ENCODE peak calls at places on chromosomes 12 and 14, in four cellular contexts. M, G, A and K are unnamed samples.

GRCh38 chr14:69005432-69006148 is 26.5 kb upstream of the ACTN1 start:
- DNase-seq in M (peak), G (peak), A (peak), K (peak)

GRCh38 chr12:114011711-114012110 is 45.6 kb upstream of the RBM19 start:
- DNase-seq in M (no peak), G (no peak), A (no peak), K (no peak)

GRCh38 chr14:23434488-23435219 is 806 bp downstream of the MYH7 start:
- DNase-seq in M (peak), G (peak), A (peak), K (no peak)

GRCh38 chr14:77303417-77304156 is 17.1 kb downstream of the POMT2 start:
- DNase-seq in M (no peak), G (no peak), A (no peak), K (no peak)

GRCh38 chr14:30569216-30569902 is 10.4 kb downstream of the G2E3 start:
- DNase-seq in M (no peak), G (no peak), A (no peak), K (no peak)

GRCh38 chr14:103061482-103061976 is 4.2 kb upstream of the CDC42BPB start:
- DNase-seq in M (no peak), G (peak), A (no peak), K (no peak)

GRCh38 chr12:80299976-80300375 is 144.1 kb upstream of the PTPRQ start:
- DNase-seq in M (no peak), G (no peak), A (no peak), K (no peak)

GRCh38 chr12:53989227-53990113 is 4.5 kb downstream of the HOXC10 start:
- DNase-seq in M (no peak), G (no peak), A (no peak), K (no peak)

GRCh38 chr12:28190321-28191017 is at the start of gene CCDC91:
- DNase-seq in M (peak), G (peak), A (peak), K (peak)

GRCh38 chr14:31596691-31597090 is 35.5 kb downstream of the NUBPL start:
- DNase-seq in M (no peak), G (no peak), A (no peak), K (no peak)

GRCh38 chr12:94707892-94708291 is 57.5 kb upstream of the TMCC3 start:
- DNase-seq in M (peak), G (peak), A (no peak), K (peak)

GRCh38 chr12:120399531-120399930 is 30.6 kb upstream of the MSI1 start:
- DNase-seq in M (no peak), G (no peak), A (no peak), K (no peak)

GRCh38 chr12:120397827-120398563 is 29.0 kb upstream of the MSI1 start:
- DNase-seq in M (no peak), G (no peak), A (peak), K (peak)

GRCh38 chr12:120390540-120391120 is 21.7 kb upstream of the MSI1 start:
- DNase-seq in M (no peak), G (no peak), A (no peak), K (no peak)

GRCh38 chr12:120388711-120389431 is 19.9 kb upstream of the MSI1 start:
- DNase-seq in M (no peak), G (no peak), A (no peak), K (no peak)

GRCh38 chr12:120394483-120395367 is 25.8 kb upstream of the MSI1 start:
- DNase-seq in M (no peak), G (no peak), A (peak), K (peak)
- TF ChIP-seq POLR2A in M (no peak), G (no peak), A (no peak), K (peak)

GRCh38 chr12:19129121-19129485 is 430 bp upstream of the PLEKHA5 start:
- DNase-seq in M (no peak), G (no peak), A (no peak), K (no peak)

GRCh38 chr12:19129486-19130223 is at the start of gene PLEKHA5:
- DNase-seq in M (peak), G (peak), A (peak), K (peak)

GRCh38 chr12:19127270-19127669 is 2.3 kb upstream of the PLEKHA5 start:
- DNase-seq in M (no peak), G (no peak), A (no peak), K (no peak)

GRCh38 chr12:19131020-19131431 is 1.5 kb downstream of the PLEKHA5 start:
- DNase-seq in M (peak), G (no peak), A (peak), K (peak)

DNA sequence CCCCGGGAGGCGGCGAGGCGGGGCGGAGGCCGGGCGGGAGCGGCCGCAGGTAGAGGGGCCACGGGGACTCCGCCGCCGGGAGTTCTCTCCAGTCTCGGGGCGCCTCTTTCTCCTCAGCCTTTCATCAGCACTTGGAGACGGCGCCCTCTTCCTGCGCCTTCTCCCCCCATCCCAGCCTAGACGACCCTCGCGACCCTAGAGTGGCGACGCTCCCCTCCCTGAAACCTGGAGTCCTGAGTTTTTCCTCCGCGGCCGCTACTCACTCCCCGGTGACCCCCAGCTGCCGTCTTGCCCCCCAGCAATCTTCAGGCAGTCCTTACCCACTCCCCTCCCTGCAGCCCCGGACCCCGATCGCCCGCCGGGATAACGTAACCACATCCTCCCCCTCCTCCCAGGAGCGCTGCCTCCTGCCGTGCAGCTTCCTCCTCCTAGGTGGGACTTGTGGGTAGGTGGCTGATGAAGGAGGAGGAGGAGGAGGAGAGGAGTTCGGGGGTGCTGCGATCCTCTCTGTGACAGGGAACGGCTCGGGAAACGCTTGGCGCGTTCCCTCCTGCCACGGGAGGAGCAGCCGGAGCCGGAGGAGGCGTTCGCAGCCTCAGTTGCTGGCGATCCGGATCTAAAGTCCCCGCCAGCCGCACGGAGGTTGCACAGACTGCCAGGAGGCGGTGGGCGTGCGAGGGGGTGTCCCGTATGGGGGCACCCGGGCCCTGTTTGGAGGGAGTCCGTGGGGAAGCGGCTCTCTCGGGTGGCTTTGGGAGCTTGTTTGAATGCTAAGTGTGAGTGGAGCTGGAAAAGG is 889 bp downstream of the PLEKHA5 start:
- DNase-seq in M (peak), G (peak), A (peak), K (peak)
- TF ChIP-seq POLR2A in M (no peak), G (no peak), A (no peak), K (no peak)

GRCh38 chr14:92686411-92686762 is 62.0 kb downstream of the LGMN start:
- DNase-seq in M (no peak), G (no peak), A (no peak), K (no peak)

GRCh38 chr14:92686763-92687427 is 61.5 kb downstream of the LGMN start:
- DNase-seq in M (peak), G (peak), A (peak), K (peak)

GRCh38 chr14:92685784-92686355 is 62.6 kb downstream of the LGMN start:
- DNase-seq in M (no peak), G (peak), A (no peak), K (no peak)

GRCh38 chr14:92683041-92683440 is 65.4 kb downstream of the LGMN start:
- DNase-seq in M (no peak), G (peak), A (no peak), K (no peak)

DNA sequence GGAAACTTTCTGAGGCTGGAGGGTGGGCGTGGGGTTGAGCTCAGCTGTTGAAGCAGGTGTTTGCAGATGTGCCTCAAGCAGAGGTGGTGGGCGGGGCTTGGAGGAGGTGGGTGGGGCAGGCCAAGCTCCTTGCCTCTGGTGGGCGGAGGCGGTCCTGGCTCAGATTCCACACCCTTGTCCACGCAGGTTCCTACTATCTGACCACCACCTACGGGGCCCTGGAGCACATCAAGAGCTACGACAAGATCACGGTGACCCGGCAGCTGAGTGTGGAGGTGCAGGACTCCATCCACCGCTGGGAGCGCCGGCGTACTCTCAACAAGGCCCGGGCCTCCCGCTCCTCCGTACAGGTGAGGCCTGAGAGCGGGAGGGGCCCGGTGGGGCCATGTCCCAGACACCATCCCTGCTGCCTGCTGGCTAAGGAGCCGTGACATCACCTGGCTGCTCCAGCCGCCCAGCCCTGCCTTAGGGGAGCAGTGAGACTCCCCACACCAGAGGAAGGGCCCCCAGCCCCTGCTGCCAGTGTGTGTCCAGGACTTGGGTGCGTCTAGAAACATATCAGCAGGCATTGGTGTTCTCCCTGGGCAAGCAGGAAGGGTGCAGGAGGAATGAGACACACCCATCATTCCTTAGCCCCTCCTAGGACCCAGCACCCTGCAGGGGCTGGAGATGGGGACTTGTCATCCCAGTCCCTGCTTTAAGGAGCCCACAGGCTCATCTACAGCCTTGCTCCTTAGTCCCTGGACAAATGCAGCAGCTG is 63.4 kb downstream of the LGMN start:
- DNase-seq in M (no peak), G (peak), A (no peak), K (no peak)
- TF ChIP-seq POLR2A in M (no peak), G (no peak), A (no peak), K (no peak)

GRCh38 chr14:45134051-45134958 is at the start of gene FKBP3:
- DNase-seq in M (peak), G (peak), A (peak), K (peak)
- TF ChIP-seq POLR2A in M (no peak), G (peak), A (peak), K (peak)

DNA sequence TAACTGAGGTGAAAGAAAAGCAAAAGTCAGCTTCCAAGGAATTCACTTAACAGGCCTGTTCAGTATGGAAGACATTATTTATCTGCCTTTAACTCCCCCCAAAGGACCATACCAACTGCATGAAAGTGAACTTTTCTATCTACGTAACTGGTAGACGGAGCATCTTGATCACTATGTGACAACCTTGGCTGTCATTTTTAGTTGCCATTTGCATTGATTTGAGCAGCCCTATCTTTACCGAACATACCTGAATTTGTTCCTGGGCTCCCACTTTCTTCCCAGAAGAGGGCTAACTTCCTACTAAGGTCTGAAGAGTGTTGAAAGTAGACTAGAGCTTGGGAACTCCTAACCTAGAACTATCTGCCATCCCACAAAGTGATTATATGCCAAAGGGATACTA is 9.4 kb downstream of the SRSF9 start:
- DNase-seq in M (no peak), G (no peak), A (no peak), K (no peak)
- TF ChIP-seq POLR2A in M (no peak), G (no peak), A (no peak), K (no peak)

GRCh38 chr14:88004637-88005036 is 298 bp upstream of the GPR65 start:
- DNase-seq in M (no peak), G (no peak), A (no peak), K (no peak)

GRCh38 chr14:88002421-88002820 is 2.5 kb upstream of the GPR65 start:
- DNase-seq in M (no peak), G (no peak), A (no peak), K (no peak)

GRCh38 chr14:88007608-88008007 is 2.7 kb downstream of the GPR65 start:
- DNase-seq in M (no peak), G (no peak), A (no peak), K (no peak)

GRCh38 chr14:88005978-88006851 is 1.3 kb downstream of the GPR65 start:
- DNase-seq in M (no peak), G (no peak), A (no peak), K (peak)

DNA sequence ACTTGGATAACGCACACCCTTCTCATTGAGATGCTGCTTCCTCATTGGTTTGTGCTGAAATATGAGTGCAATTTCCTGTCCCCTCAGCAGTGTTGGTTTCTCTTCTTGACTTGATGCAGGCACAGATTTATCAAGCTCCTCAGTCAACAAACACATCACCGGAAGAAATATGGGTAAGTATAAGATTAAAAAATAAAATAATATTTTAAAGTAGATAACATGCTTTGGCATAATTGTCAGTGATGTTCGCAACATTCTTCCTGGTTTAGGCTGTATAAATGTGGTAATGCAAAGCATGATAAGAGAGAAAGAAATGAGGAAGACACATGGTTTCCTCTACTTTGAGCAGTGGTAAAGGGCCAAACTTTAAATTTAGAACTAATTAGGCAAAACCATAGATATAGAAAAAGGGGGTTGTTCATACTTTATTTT is at the start of gene GPR65:
- DNase-seq in M (no peak), G (no peak), A (no peak), K (peak)
- TF ChIP-seq POLR2A in M (no peak), G (no peak), A (no peak), K (no peak)

GRCh38 chr14:37585101-37585479 is 10.0 kb downstream of the FOXA1 start:
- DNase-seq in M (no peak), G (no peak), A (peak), K (no peak)

GRCh38 chr14:37585971-37586759 is 8.9 kb downstream of the FOXA1 start:
- DNase-seq in M (no peak), G (no peak), A (no peak), K (no peak)

GRCh38 chr14:37586783-37587428 is 8.1 kb downstream of the FOXA1 start:
- DNase-seq in M (no peak), G (no peak), A (no peak), K (no peak)

GRCh38 chr14:37584211-37585100 is 10.6 kb downstream of the FOXA1 start:
- DNase-seq in M (no peak), G (no peak), A (peak), K (peak)

GRCh38 chr14:37583358-37584210 is 11.5 kb downstream of the FOXA1 start:
- DNase-seq in M (no peak), G (no peak), A (no peak), K (no peak)
- TF ChIP-seq POLR2A in M (no peak), G (no peak), A (no peak), K (no peak)

GRCh38 chr12:130144256-130144655 is 18.0 kb upstream of the FZD10 start:
- DNase-seq in M (no peak), G (no peak), A (no peak), K (no peak)
- TF ChIP-seq POLR2A in M (no peak), G (no peak), A (no peak), K (no peak)

DNA sequence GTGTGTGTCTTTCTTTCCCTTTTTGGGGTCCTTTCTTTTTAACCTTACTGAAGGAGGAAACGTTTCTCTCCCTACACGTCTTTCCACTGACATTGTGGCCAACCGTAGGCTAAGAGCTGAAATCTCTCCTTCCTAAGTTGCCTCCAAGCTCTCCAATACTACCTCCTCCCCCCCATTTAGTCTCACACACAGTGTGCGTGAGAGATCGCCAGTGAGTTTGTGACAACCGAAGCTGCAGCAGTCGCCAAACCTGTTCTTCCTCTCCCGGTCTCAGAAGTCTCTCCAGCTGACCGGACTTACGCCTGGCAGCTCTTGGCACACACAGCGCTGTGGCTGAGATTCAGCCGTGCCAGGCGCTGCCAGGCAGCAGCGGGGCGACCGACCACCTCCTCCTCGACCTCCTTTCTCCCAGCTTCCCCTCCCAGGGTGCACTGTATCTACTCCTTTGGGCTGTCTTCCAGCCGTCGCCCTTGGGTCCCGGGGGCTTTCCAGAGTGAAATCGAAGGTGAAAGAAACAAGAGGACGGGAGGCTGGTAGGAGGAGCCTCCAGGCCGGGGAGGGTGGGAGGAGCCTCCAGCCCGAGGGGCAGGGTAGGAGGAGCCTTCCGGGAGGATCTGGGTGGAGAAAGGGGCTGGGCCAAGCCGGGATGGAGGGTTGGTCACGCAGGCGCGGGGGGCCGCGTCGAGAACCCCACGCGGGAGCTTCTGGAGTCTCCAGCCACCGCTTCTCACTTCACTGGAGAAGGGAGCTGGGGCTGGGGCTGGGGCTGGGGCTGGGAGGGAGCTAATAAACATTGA is at the start of gene TMTC2:
- DNase-seq in M (peak), G (peak), A (peak), K (peak)
- TF ChIP-seq POLR2A in M (no peak), G (peak), A (peak), K (peak)

DNA sequence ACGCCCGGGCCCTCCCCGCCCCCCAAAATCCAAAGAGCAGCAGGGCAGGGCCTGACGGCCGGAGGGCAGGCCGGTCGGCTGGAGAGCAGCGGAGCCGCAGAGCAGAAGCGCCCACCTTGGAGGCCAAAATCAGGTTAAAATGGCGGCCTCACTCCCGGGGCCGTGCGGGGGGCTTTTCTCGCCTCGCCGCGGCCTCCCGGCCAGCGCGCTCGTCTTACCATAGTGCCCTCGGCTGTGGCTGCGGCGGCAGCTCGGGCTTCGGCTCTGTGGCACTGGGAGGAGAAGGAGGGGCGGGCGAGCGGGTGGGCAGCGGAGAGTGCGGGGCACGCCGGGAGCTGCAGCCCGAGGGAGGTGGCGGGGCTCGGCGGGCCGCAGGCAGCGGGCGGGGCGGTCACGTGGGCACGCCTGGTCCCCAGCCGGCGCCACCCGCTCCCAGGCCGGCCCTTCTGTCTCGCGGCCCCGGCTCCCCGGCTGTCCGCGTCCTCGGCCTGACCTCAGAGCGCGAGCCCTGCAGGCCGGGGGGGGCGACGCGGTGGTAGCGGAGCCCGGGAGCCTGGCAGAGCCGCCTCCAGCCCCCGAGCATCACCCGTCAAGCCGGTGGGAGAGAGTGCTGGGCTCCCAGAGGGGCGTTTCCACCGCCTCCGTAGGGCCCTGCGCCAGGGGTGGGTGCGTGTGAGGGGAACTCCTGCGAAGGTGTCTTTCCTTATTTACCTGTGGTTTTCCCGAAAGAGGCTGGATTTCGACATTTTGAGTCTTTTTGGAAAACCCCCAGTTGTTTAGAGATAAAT is at the start of gene CFL2:
- DNase-seq in M (peak), G (peak), A (peak), K (peak)
- TF ChIP-seq POLR2A in M (peak), G (peak), A (peak), K (peak)